ENCODE peak calls at places on chromosomes 13 and 19, in seven cellular contexts. X is GM23338, Y is aorta, T is PC-3, Z is Karpas-422, J is testis, C is cardiac muscle cell. M is an unnamed sample.
A peak's percentile ranks its signal among the peaks of the same experiment; 100 is the strongest.

GRCh38 chr19:6464070-6464873 is at the start of gene CRB3:
- DNase-seq in X (peak; percentile 99), Y (no peak), T (peak; percentile 93), Z (no peak), J (peak; percentile 37), C (no peak), M (no peak)

GRCh38 chr13:24039621-24040475 is 120.7 kb upstream of the SPATA13 start:
- DNase-seq in X (no peak), Y (no peak), T (no peak), Z (no peak), J (no peak), C (no peak), M (no peak)

GRCh38 chr13:66102864-66103263 is 1127.3 kb downstream of the PCDH9 start:
- DNase-seq in X (no peak), Y (no peak), T (no peak), Z (no peak), J (no peak), C (peak; percentile 38), M (no peak)

GRCh38 chr19:12973236-12973635 is 3.9 kb downstream of the DAND5 start:
- DNase-seq in X (no peak), Y (no peak), T (no peak), Z (no peak), J (no peak), C (no peak), M (no peak)

GRCh38 chr19:18657590-18658365 is 20.9 kb downstream of the KLHL26 start:
- DNase-seq in X (peak; percentile 78), Y (peak; percentile 93), T (no peak), Z (peak; percentile 56), J (peak; percentile 95), C (peak; percentile 97), M (peak; percentile 78)

GRCh38 chr13:79589605-79590511 is 108.9 kb downstream of the NDFIP2 start:
- DNase-seq in X (no peak), Y (no peak), T (peak; percentile 38), Z (no peak), J (peak; percentile 21), C (peak; percentile 49), M (no peak)

GRCh38 chr13:47908200-47908902 is 92.7 kb downstream of the SUCLA2 start:
- DNase-seq in X (no peak), Y (no peak), T (peak; percentile 73), Z (no peak), J (no peak), C (peak; percentile 22), M (no peak)

GRCh38 chr13:95201814-95202521 is 99.3 kb downstream of the ABCC4 start:
- DNase-seq in X (no peak), Y (no peak), T (no peak), Z (no peak), J (no peak), C (peak; percentile 78), M (no peak)

GRCh38 chr13:63481334-63481733 is 2065.7 kb upstream of the PCDH20 start:
- DNase-seq in X (no peak), Y (no peak), T (no peak), Z (no peak), J (peak; percentile 22), C (peak; percentile 76), M (no peak)

GRCh38 chr13:93364166-93364565 is 137.6 kb downstream of the GPC6 start:
- DNase-seq in X (no peak), Y (no peak), T (peak; percentile 61), Z (no peak), J (no peak), C (peak; percentile 48), M (no peak)

GRCh38 chr13:28548468-28548867 is 53.5 kb upstream of the FLT1 start:
- DNase-seq in X (no peak), Y (no peak), T (no peak), Z (no peak), J (no peak), C (no peak), M (no peak)

GRCh38 chr13:109673477-109673876 is 112.9 kb downstream of the IRS2 start:
- DNase-seq in X (no peak), Y (no peak), T (no peak), Z (no peak), J (no peak), C (no peak), M (no peak)

GRCh38 chr19:35058370-35058769 is 16.8 kb downstream of the HPN start:
- DNase-seq in X (no peak), Y (no peak), T (no peak), Z (no peak), J (no peak), C (no peak), M (no peak)

GRCh38 chr13:78867655-78868054 is 208.7 kb upstream of the OBI1 start:
- DNase-seq in X (no peak), Y (no peak), T (no peak), Z (no peak), J (no peak), C (no peak), M (no peak)

DNA sequence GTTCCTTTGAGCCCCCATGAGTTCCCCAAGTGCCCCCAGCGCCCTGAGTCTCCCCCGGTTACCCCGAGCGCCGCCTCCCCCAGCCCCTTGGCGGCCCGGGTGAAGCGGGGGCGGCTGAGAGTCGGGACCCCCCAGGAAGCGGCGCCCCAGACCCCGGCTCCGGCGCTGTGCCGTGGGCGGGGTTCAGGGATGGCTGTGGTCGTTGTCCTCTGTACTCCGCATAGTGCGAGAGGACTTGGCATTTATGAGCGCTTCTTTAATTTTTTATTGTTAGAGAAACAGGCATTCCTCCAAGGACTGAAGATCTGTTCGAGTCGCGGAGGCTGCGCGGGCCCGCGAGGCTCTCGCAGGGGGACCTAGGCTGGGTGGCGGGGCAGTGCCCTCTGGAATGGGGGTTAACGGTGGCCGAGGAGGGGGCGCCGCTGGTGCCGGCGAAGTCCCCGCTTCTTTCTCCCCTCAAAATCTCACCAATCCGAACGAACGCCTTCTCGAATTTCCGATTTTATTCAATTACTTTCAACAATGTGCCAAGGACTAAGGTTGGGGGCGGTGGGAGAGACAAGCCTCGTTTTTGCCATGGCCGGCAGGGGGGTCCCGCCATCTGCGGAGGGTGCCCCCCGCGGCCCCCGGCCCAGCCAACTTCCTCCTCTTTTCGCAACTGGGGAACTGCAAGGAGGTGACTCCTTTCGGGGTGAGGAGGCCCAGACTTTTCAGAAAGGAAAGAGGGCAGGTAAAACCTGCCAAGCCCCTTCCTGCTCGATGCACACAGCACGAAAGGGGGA is 595 bp upstream of the GJB2 start:
- DNase-seq in X (peak; percentile 27), Y (no peak), T (peak; percentile 41), Z (no peak), J (no peak), C (no peak), M (no peak)
- H3K4me1 ChIP-seq in X (peaks cover 19% of the 10 kb centered on the region), Y (no peaks in the 10 kb centered on the region), T (peaks cover 38% of the 10 kb centered on the region), Z (peaks cover 35% of the 10 kb centered on the region), J (peaks cover 11% of the 10 kb centered on the region), C (no peaks in the 10 kb centered on the region), M (peaks cover 25% of the 10 kb centered on the region)

DNA sequence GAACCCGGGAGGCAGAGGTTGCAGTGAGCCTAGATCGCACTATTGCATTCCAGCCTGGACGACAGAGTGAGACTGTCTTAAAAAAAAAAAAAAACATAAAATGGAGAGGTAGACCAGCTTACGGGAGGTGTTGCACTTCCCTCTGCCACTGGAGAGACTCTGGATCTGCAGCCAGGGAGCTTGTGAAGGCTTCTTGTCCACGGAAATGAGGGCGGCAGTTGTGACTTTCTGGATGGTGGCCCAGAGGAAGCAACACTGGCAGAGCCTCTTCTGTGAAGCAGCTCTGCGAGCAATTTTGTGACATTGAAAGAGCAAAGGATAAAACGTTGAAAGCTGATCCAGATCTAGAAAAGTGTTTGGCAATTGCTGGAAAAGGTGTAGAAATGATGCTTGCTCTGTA is 10.4 kb downstream of the SPINT2 start:
- DNase-seq in X (no peak), Y (no peak), T (no peak), Z (no peak), J (peak; percentile 45), C (no peak), M (peak; percentile 60)
- H3K4me1 ChIP-seq in X (peaks cover 4% of the 10 kb centered on the region), Y (peaks cover 9% of the 10 kb centered on the region), T (peaks cover 57% of the 10 kb centered on the region), Z (no peaks in the 10 kb centered on the region), J (peaks cover 8% of the 10 kb centered on the region), C (peaks cover 34% of the 10 kb centered on the region), M (peaks cover 52% of the 10 kb centered on the region)

GRCh38 chr19:2079865-2080301 is 16.2 kb downstream of the MOB3A start:
- DNase-seq in X (no peak), Y (no peak), T (no peak), Z (no peak), J (no peak), C (no peak), M (no peak)

GRCh38 chr19:2083174-2083854 is 12.8 kb downstream of the MOB3A start:
- DNase-seq in X (no peak), Y (peak; percentile 71), T (no peak), Z (peak; percentile 78), J (no peak), C (no peak), M (no peak)

GRCh38 chr19:2079076-2079864 is 16.9 kb downstream of the MOB3A start:
- DNase-seq in X (no peak), Y (no peak), T (no peak), Z (no peak), J (no peak), C (no peak), M (no peak)

GRCh38 chr19:2080336-2080988 is 15.7 kb downstream of the MOB3A start:
- DNase-seq in X (no peak), Y (no peak), T (no peak), Z (no peak), J (no peak), C (no peak), M (no peak)

GRCh38 chr19:2081873-2082810 is 14.0 kb downstream of the MOB3A start:
- DNase-seq in X (no peak), Y (peak; percentile 64), T (no peak), Z (no peak), J (no peak), C (no peak), M (no peak)
- H3K4me1 ChIP-seq in X (no peaks in the 10 kb centered on the region), Y (no peaks in the 10 kb centered on the region), T (peaks cover 4% of the 10 kb centered on the region), Z (peaks cover 51% of the 10 kb centered on the region), J (peaks cover 10% of the 10 kb centered on the region), C (no peaks in the 10 kb centered on the region), M (peaks cover 64% of the 10 kb centered on the region)

GRCh38 chr19:5037936-5038335 is 69.0 kb downstream of the KDM4B start:
- DNase-seq in X (no peak), Y (no peak), T (no peak), Z (no peak), J (no peak), C (no peak), M (no peak)
- H3K4me1 ChIP-seq in X (no peaks in the 10 kb centered on the region), Y (no peaks in the 10 kb centered on the region), T (no peaks in the 10 kb centered on the region), Z (peaks cover 3% of the 10 kb centered on the region), J (peaks cover 42% of the 10 kb centered on the region), C (peaks cover 17% of the 10 kb centered on the region), M (peaks cover 46% of the 10 kb centered on the region)

DNA sequence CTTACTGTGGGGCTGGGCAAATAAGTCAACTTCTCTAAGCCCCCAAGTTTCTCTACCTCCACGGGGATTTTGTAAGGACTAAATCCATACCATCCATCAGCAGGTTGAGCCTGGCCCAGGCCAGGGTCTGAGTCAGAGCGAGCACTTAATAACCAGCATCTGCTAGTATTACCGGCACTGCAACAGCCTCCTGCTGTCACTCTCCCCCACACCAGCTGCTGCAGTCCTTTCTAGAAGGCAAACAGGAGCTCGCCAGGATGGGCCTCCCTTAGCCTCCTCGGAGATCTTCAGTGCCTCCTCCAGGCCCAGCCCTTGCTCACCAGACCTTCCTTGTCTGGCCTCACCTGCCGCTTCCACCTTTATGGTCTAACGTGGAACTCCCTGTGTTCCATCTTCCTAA is 3.2 kb downstream of the NAPA start:
- DNase-seq in X (no peak), Y (no peak), T (no peak), Z (no peak), J (no peak), C (peak; percentile 52), M (peak; percentile 56)
- H3K4me1 ChIP-seq in X (peaks cover 9% of the 10 kb centered on the region), Y (no peaks in the 10 kb centered on the region), T (peaks cover 35% of the 10 kb centered on the region), Z (peaks cover 25% of the 10 kb centered on the region), J (peaks cover 65% of the 10 kb centered on the region), C (no peaks in the 10 kb centered on the region), M (peaks cover 67% of the 10 kb centered on the region)

M was measured in heart left ventricle.